ENCODE peak calls at places on chromosome 19, in five cellular contexts. One of them, this sample, is unnamed. For H3K36me3, the result is how much of the 10 kb centered on the place peaks cover.

GRCh38 chr19:10612515-10613119 is 12.7 kb upstream of the SLC44A2 start:
- DNase-seq in HCT116: no peak
- DNase-seq in adrenal gland: peak
- DNase-seq in psoas muscle: peak
- DNase-seq in mesendoderm: no peak
- DNase-seq in this sample: no peak

GRCh38 chr19:19540707-19541515 is 2.8 kb downstream of the CILP2 start:
- DNase-seq in HCT116: peak
- DNase-seq in mesendoderm: peak
- DNase-seq in psoas muscle: no peak
- DNase-seq in adrenal gland: no peak
- DNase-seq in this sample: no peak

GRCh38 chr19:58586131-58586765 is 13.1 kb upstream of the MZF1 start:
- DNase-seq in psoas muscle: no peak
- DNase-seq in HCT116: no peak
- DNase-seq in adrenal gland: peak
- DNase-seq in mesendoderm: peak
- DNase-seq in this sample: no peak

GRCh38 chr19:27733551-27734266 is 1479.2 kb downstream of the UQCRFS1 start:
- DNase-seq in adrenal gland: no peak
- DNase-seq in psoas muscle: no peak
- DNase-seq in mesendoderm: no peak
- DNase-seq in HCT116: no peak
- DNase-seq in this sample: no peak

GRCh38 chr19:3404324-3405260 is 38.2 kb downstream of the NFIC start:
- DNase-seq in adrenal gland: peak
- DNase-seq in mesendoderm: no peak
- DNase-seq in psoas muscle: peak
- DNase-seq in HCT116: no peak
- DNase-seq in this sample: no peak

GRCh38 chr19:12994701-12995595 is at the start of gene NFIX:
- DNase-seq in psoas muscle: peak
- DNase-seq in adrenal gland: peak
- DNase-seq in mesendoderm: no peak
- DNase-seq in HCT116: no peak
- DNase-seq in this sample: peak

GRCh38 chr19:52936151-52936957 is 13.1 kb upstream of the ZNF888 start:
- DNase-seq in mesendoderm: no peak
- DNase-seq in psoas muscle: no peak
- DNase-seq in HCT116: no peak
- DNase-seq in adrenal gland: no peak
- DNase-seq in this sample: no peak

GRCh38 chr19:5588441-5588840 is 20.7 kb upstream of the TINCR start:
- DNase-seq in HCT116: no peak
- DNase-seq in adrenal gland: peak
- DNase-seq in mesendoderm: no peak
- DNase-seq in psoas muscle: no peak
- DNase-seq in this sample: no peak

GRCh38 chr19:55446060-55446459 is 3.0 kb upstream of the SHISA7 start:
- DNase-seq in HCT116: no peak
- DNase-seq in psoas muscle: no peak
- DNase-seq in adrenal gland: no peak
- DNase-seq in mesendoderm: no peak
- DNase-seq in this sample: no peak

GRCh38 chr19:4360081-4360569 is 16.8 kb downstream of the MPND start:
- DNase-seq in adrenal gland: no peak
- DNase-seq in HCT116: no peak
- DNase-seq in psoas muscle: no peak
- DNase-seq in mesendoderm: no peak
- DNase-seq in this sample: no peak

GRCh38 chr19:46616631-46617322 is 8.1 kb downstream of the PTGIR start:
- DNase-seq in mesendoderm: peak
- DNase-seq in HCT116: peak
- DNase-seq in psoas muscle: no peak
- DNase-seq in adrenal gland: peak
- DNase-seq in this sample: peak
- H3K36me3 ChIP-seq in mesendoderm: under half
- H3K36me3 ChIP-seq in HCT116: under half
- H3K36me3 ChIP-seq in psoas muscle: under half
- H3K36me3 ChIP-seq in adrenal gland: under half
- H3K36me3 ChIP-seq in this sample: under half

GRCh38 chr19:49863254-49863934 is 4.0 kb downstream of the PNKP start:
- DNase-seq in adrenal gland: no peak
- DNase-seq in HCT116: no peak
- DNase-seq in mesendoderm: no peak
- DNase-seq in psoas muscle: no peak
- DNase-seq in this sample: no peak
- H3K27ac ChIP-seq in adrenal gland: no peak
- H3K27ac ChIP-seq in HCT116: peak
- H3K27ac ChIP-seq in mesendoderm: no peak
- H3K27ac ChIP-seq in psoas muscle: no peak
- H3K27ac ChIP-seq in this sample: no peak

GRCh38 chr19:46727036-46727501 is 10.2 kb upstream of the PRKD2 start:
- DNase-seq in psoas muscle: no peak
- DNase-seq in HCT116: no peak
- DNase-seq in mesendoderm: no peak
- DNase-seq in adrenal gland: no peak
- DNase-seq in this sample: no peak
- H3K36me3 ChIP-seq in psoas muscle: half or more
- H3K36me3 ChIP-seq in HCT116: half or more
- H3K36me3 ChIP-seq in mesendoderm: under half
- H3K36me3 ChIP-seq in adrenal gland: under half
- H3K36me3 ChIP-seq in this sample: half or more

GRCh38 chr19:13997637-13997962 is 8.5 kb downstream of the RFX1 start:
- DNase-seq in HCT116: no peak
- DNase-seq in adrenal gland: no peak
- DNase-seq in psoas muscle: peak
- DNase-seq in mesendoderm: peak
- DNase-seq in this sample: no peak
- H3K27ac ChIP-seq in HCT116: no peak
- H3K27ac ChIP-seq in adrenal gland: no peak
- H3K27ac ChIP-seq in psoas muscle: peak
- H3K27ac ChIP-seq in mesendoderm: no peak
- H3K27ac ChIP-seq in this sample: no peak

GRCh38 chr19:1611353-1611752 is 6.1 kb upstream of the UQCR11 start:
- DNase-seq in adrenal gland: no peak
- DNase-seq in psoas muscle: no peak
- DNase-seq in mesendoderm: no peak
- DNase-seq in HCT116: no peak
- DNase-seq in this sample: no peak
- H3K36me3 ChIP-seq in adrenal gland: under half
- H3K36me3 ChIP-seq in psoas muscle: half or more
- H3K36me3 ChIP-seq in mesendoderm: under half
- H3K36me3 ChIP-seq in HCT116: under half
- H3K36me3 ChIP-seq in this sample: under half

DNA sequence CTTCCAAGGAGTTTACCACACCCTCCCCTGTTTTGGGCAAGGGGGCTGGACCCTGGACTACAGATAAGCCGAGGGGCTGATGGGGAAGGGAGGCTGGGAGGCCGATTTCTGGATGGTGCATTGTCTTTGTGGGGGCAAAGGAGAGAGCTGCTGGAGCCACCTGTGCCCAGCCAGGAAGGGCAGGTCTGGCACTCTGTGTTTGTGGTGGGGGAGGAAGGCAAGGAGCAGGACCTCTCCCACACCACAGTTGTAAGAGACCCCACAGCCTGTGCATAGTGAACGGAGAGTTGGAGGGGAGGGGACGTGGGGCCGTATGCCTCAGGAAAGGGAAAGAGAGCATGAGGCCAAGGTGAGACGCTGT is 16.0 kb upstream of the PRR19 start:
- DNase-seq in adrenal gland: no peak
- DNase-seq in psoas muscle: no peak
- DNase-seq in mesendoderm: no peak
- DNase-seq in HCT116: no peak
- DNase-seq in this sample: no peak
- H3K27ac ChIP-seq in adrenal gland: peak
- H3K27ac ChIP-seq in psoas muscle: peak
- H3K27ac ChIP-seq in mesendoderm: no peak
- H3K27ac ChIP-seq in HCT116: peak
- H3K27ac ChIP-seq in this sample: no peak

DNA sequence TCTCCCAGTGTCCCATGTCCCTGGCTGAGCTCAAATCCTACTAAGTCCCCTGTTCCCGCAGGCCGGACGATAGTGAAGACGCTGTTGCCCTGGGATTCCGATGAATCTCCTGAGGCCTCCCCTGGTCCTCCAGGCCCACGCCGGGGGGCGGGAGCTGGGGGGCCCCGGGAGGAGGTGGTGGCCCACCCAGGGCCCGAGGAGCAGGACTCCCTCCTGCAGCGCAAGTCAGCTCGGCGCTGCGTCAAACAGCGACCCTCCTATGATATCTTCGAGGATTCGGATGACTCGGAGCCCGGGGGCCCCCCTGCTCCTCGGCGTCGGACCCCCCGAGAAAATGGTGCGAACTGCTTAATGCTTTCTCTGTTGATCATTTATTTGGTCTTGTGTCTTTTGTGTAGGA is 5.9 kb downstream of the KMT2B start:
- DNase-seq in mesendoderm: no peak
- DNase-seq in HCT116: no peak
- DNase-seq in psoas muscle: no peak
- DNase-seq in adrenal gland: no peak
- DNase-seq in this sample: no peak
- H3K36me3 ChIP-seq in mesendoderm: under half
- H3K36me3 ChIP-seq in HCT116: half or more
- H3K36me3 ChIP-seq in psoas muscle: half or more
- H3K36me3 ChIP-seq in adrenal gland: under half
- H3K36me3 ChIP-seq in this sample: half or more

This sample was measured in SJCRH30.